ENCODE peak calls at places on chromosomes 3 and 15, in seven cellular contexts. N is left ventricle myocardium inferior, S is coronary artery, Q is heart right ventricle, A is astrocyte of the spinal cord, T is transverse colon, J is fibroblast of lung. D is an unnamed sample.

GRCh38 chr3:53661480-53661879 is 167.1 kb downstream of the CACNA1D start:
- DNase-seq in N (no peak), S (no peak), J (no peak), T (no peak), Q (no peak), A (no peak), D (no peak)

GRCh38 chr15:31974855-31975421 is 55.4 kb upstream of the CHRNA7 start:
- DNase-seq in A (peak), J (peak), S (no peak), Q (no peak), T (peak), N (no peak), D (no peak)

GRCh38 chr3:140432176-140432753 is 245.6 kb upstream of the TRIM42 start:
- DNase-seq in S (no peak), T (no peak), J (no peak), A (peak), Q (no peak), N (no peak), D (no peak)

GRCh38 chr3:122793568-122794416 is at the start of gene HSPBAP1:
- DNase-seq in N (peak), Q (peak), J (peak), S (peak), A (peak), T (peak), D (peak)

GRCh38 chr3:187136936-187137335 is 2.4 kb downstream of the RPL39L start:
- DNase-seq in T (no peak), J (peak), S (no peak), Q (no peak), A (peak), N (no peak), D (peak)

GRCh38 chr15:88038261-88038660 is 218.3 kb downstream of the NTRK3 start:
- DNase-seq in Q (no peak), J (no peak), S (no peak), A (no peak), T (no peak), N (no peak), D (no peak)

GRCh38 chr3:104206925-104207324 is 1159.8 kb upstream of the ALCAM start:
- DNase-seq in S (no peak), T (no peak), N (no peak), J (no peak), Q (no peak), A (no peak), D (no peak)

GRCh38 chr3:152786977-152787681 is 47.8 kb upstream of the P2RY1 start:
- DNase-seq in S (no peak), J (peak), Q (no peak), T (no peak), N (no peak), A (peak), D (no peak)

GRCh38 chr3:127749361-127749760 is 73.0 kb downstream of the MGLL start:
- DNase-seq in Q (no peak), J (no peak), T (no peak), A (no peak), S (no peak), N (no peak), D (no peak)

GRCh38 chr15:92291900-92292299 is 101.8 kb upstream of the ST8SIA2 start:
- DNase-seq in N (no peak), Q (no peak), A (no peak), S (no peak), J (no peak), T (no peak), D (no peak)

GRCh38 chr3:163368168-163368567 is 1710.1 kb downstream of the SI start:
- DNase-seq in N (no peak), J (peak), Q (no peak), T (no peak), A (peak), S (no peak), D (peak)

GRCh38 chr15:60673918-60674558 is 195.1 kb upstream of the ICE2 start:
- DNase-seq in A (peak), T (peak), J (peak), S (peak), Q (peak), N (no peak), D (peak)

GRCh38 chr3:38634133-38634532 is 15.4 kb downstream of the SCN5A start:
- DNase-seq in N (no peak), Q (no peak), A (peak), S (no peak), J (no peak), T (no peak), D (peak)

GRCh38 chr3:24161841-24162240 is 216.8 kb downstream of the NR1D2 start:
- DNase-seq in T (no peak), A (no peak), N (no peak), S (no peak), J (no peak), Q (no peak), D (no peak)

GRCh38 chr15:87142096-87142495 is 1062.4 kb downstream of the AGBL1 start:
- DNase-seq in T (no peak), Q (no peak), J (no peak), A (no peak), S (no peak), N (no peak), D (no peak)

GRCh38 chr15:38554354-38554753 is 10.3 kb downstream of the RASGRP1 start:
- DNase-seq in S (no peak), A (no peak), J (no peak), Q (no peak), N (no peak), T (no peak), D (no peak)

GRCh38 chr15:69114231-69114937 is 46.1 kb upstream of the GLCE start:
- DNase-seq in J (no peak), S (no peak), T (no peak), A (no peak), Q (no peak), N (no peak), D (no peak)

GRCh38 chr3:168801792-168802191 is 706.1 kb upstream of the GOLIM4 start:
- DNase-seq in Q (no peak), A (peak), N (no peak), J (peak), T (no peak), S (no peak), D (peak)

GRCh38 chr3:39226106-39226741 is 33.8 kb upstream of the XIRP1 start:
- DNase-seq in A (no peak), N (no peak), S (no peak), J (no peak), T (no peak), Q (no peak), D (no peak)

GRCh38 chr3:135970500-135971116 is 5.1 kb downstream of the PPP2R3A start:
- DNase-seq in N (no peak), J (no peak), A (no peak), Q (no peak), S (no peak), T (no peak), D (no peak)

GRCh38 chr3:120145498-120146285 is 51.4 kb upstream of the GSK3B start:
- DNase-seq in T (no peak), J (peak), Q (no peak), N (no peak), S (no peak), A (peak), D (peak)

GRCh38 chr3:169300436-169300835 is 363.1 kb downstream of the MECOM start:
- DNase-seq in S (no peak), Q (no peak), T (no peak), A (no peak), J (no peak), N (no peak), D (no peak)

GRCh38 chr3:12193485-12194165 is 34.9 kb upstream of the TIMP4 start:
- DNase-seq in Q (no peak), N (no peak), A (peak), J (peak), T (peak), S (no peak), D (peak)

GRCh38 chr3:83063457-83063856 is 1302.0 kb upstream of the GBE1 start:
- DNase-seq in J (no peak), S (no peak), Q (no peak), A (no peak), T (no peak), N (no peak), D (no peak)

GRCh38 chr15:62457100-62457499 is 292.0 kb upstream of the C2CD4B start:
- DNase-seq in A (no peak), J (no peak), Q (no peak), T (no peak), S (no peak), N (no peak), D (no peak)

GRCh38 chr15:39594056-39594763 is 13.3 kb downstream of the THBS1 start:
- DNase-seq in J (peak), S (no peak), T (peak), N (no peak), Q (no peak), A (peak), D (no peak)

GRCh38 chr3:176755552-176755951 is 441.7 kb downstream of the TBL1XR1 start:
- DNase-seq in N (no peak), A (no peak), T (no peak), S (no peak), J (no peak), Q (no peak), D (no peak)

GRCh38 chr15:69377137-69377536 is 37.0 kb upstream of the KIF23 start:
- DNase-seq in S (no peak), J (no peak), Q (no peak), A (no peak), N (no peak), T (no peak), D (no peak)

GRCh38 chr3:100260685-100261480 is at the start of gene TBC1D23:
- DNase-seq in Q (peak), S (peak), A (peak), N (peak), T (peak), J (peak), D (peak)

GRCh38 chr3:17500618-17501017 is 241.8 kb downstream of the TBC1D5 start:
- DNase-seq in A (peak), J (no peak), T (no peak), S (no peak), N (no peak), Q (no peak), D (no peak)

GRCh38 chr3:44130249-44130648 is 111.4 kb upstream of the TOPAZ1 start:
- DNase-seq in N (no peak), S (no peak), Q (no peak), A (no peak), J (no peak), T (peak), D (no peak)

GRCh38 chr3:39423571-39423970 is 17.1 kb downstream of the RPSA start:
- DNase-seq in N (no peak), T (no peak), J (no peak), S (no peak), Q (no peak), A (no peak), D (no peak)

GRCh38 chr15:99976811-99977271 is 243.6 kb upstream of the LYSMD4 start:
- DNase-seq in J (no peak), Q (no peak), T (no peak), A (peak), S (no peak), N (no peak), D (peak)

GRCh38 chr15:89197503-89197971 is 23.8 kb downstream of the RLBP1 start:
- DNase-seq in A (no peak), S (no peak), T (peak), J (no peak), N (no peak), Q (peak), D (no peak)

GRCh38 chr3:63966007-63966406 is 53.8 kb upstream of the SCAANT1 start:
- DNase-seq in T (no peak), A (no peak), N (no peak), Q (no peak), S (no peak), J (no peak), D (no peak)
- H3K4me3 ChIP-seq in T (no peak), A (no peak), N (no peak), Q (no peak), S (no peak), J (no peak), D (no peak)

DNA sequence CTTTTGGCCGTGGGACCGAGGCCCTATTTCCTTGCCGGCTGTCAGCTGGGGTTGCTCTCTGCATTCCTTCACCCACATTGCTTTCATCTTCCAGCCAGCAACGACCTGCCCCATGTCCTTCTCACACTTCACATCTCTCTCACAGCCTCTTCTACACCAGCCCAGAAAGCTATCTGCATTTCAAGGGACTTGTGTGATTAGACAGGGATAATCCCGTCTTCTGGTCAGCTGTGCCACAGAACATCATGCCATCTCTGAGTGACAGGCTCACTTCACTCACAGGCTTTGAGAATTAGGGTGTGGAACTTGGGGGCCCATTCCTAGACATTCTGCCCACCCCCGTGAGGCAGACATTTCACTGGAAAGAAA is 16.4 kb downstream of the EFCC1 start:
- DNase-seq in J (no peak), N (no peak), T (no peak), S (no peak), Q (no peak), A (no peak), D (no peak)
- H3K4me3 ChIP-seq in J (no peak), N (no peak), T (no peak), S (no peak), Q (no peak), A (no peak), D (no peak)

DNA sequence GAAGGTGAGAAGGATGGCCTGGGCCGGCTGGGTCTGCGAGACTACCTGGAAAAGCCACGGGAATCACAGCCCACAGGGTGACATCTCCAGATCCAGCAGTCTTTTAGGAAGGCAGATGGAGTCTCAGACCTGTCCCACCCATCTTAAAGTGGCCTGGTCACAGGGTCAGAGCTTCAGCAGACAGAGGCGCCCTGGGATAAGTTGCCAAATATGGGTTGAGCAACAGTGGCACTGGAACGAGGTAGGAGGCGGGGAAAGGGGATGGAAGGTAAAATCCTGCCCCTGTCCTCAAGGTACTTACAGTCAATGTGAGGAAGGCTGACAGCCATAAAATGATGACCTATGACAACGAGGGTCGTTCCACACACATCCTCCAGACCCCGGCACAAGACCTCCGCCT is 80.7 kb downstream of the LIPC start:
- DNase-seq in S (no peak), T (no peak), A (no peak), J (no peak), N (no peak), Q (no peak), D (no peak)
- H3K4me3 ChIP-seq in S (no peak), T (no peak), A (no peak), J (no peak), N (no peak), Q (no peak), D (no peak)

GRCh38 chr3:58237940-58238681 is 519 bp downstream of the ABHD6 start:
- DNase-seq in J (peak), T (peak), Q (peak), S (peak), A (no peak), N (peak), D (no peak)

GRCh38 chr3:58236527-58237237 is 910 bp upstream of the ABHD6 start:
- DNase-seq in A (no peak), Q (no peak), N (no peak), S (no peak), J (no peak), T (peak), D (no peak)

GRCh38 chr3:58237238-58237939 is at the start of gene ABHD6:
- DNase-seq in J (peak), N (peak), S (peak), A (peak), Q (peak), T (peak), D (no peak)

GRCh38 chr3:58241321-58242044 is 3.9 kb downstream of the ABHD6 start:
- DNase-seq in N (no peak), S (no peak), A (no peak), T (no peak), Q (no peak), J (no peak), D (no peak)

DNA sequence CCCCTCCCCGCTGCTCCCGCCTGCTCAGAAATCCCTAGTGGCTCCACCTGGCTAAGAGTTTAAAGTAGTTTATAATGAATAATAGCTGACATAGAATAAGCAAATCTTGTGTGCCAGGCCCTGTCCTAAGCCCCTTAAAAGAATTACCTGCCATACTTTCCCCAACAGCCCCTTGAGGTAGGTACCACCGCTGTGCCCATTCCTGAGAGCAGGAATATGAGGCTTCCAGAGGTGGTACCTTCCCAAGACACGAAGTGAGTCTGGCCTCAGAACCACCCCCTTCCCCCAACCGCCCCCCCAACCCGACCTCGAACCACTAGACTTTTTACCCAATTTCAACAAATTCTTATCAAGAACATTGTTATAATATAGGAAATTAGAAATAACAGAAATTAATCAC is 1.2 kb downstream of the ABHD6 start:
- DNase-seq in S (no peak), N (no peak), A (no peak), Q (no peak), T (no peak), J (no peak), D (no peak)
- H3K4me3 ChIP-seq in S (peak), N (peak), A (no peak), Q (peak), T (peak), J (peak), D (no peak)

GRCh38 chr3:160676547-160677303 is at the start of gene ARL14:
- DNase-seq in S (no peak), Q (no peak), T (peak), A (peak), N (no peak), J (peak), D (no peak)
- H3K4me3 ChIP-seq in S (no peak), Q (no peak), T (peak), A (no peak), N (no peak), J (no peak), D (no peak)

GRCh38 chr15:51192560-51193280 is 98.0 kb upstream of the TNFAIP8L3 start:
- DNase-seq in A (peak), T (peak), S (peak), J (peak), N (peak), Q (peak), D (peak)

GRCh38 chr15:51190424-51191068 is 95.8 kb upstream of the TNFAIP8L3 start:
- DNase-seq in A (no peak), S (no peak), Q (peak), T (no peak), N (peak), J (no peak), D (no peak)

GRCh38 chr15:51189579-51190397 is 95.1 kb upstream of the TNFAIP8L3 start:
- DNase-seq in J (no peak), S (no peak), N (no peak), T (no peak), Q (no peak), A (no peak), D (no peak)

GRCh38 chr15:51191766-51192165 is 97.1 kb upstream of the TNFAIP8L3 start:
- DNase-seq in S (no peak), Q (no peak), T (no peak), A (no peak), J (no peak), N (no peak), D (no peak)

GRCh38 chr15:51191072-51191665 is 96.5 kb upstream of the TNFAIP8L3 start:
- DNase-seq in S (no peak), N (no peak), J (no peak), T (no peak), Q (no peak), A (no peak), D (no peak)
- H3K4me3 ChIP-seq in S (peak), N (no peak), J (no peak), T (no peak), Q (no peak), A (no peak), D (no peak)